ENCODE peak calls at places on chromosomes 13 and 19, in six cellular contexts. D, K, R, E, F and P are unnamed samples.
A peak's percentile ranks its signal among the peaks of the same experiment; 100 is the strongest.

GRCh38 chr19:3266792-3267469 is 42.5 kb downstream of the CELF5 start:
- DNase-seq in E (no peak), D (no peak), R (no peak), F (no peak), K (no peak), P (no peak)

GRCh38 chr13:28117689-28118377 is 17.5 kb upstream of the FLT3 start:
- DNase-seq in F (peak; percentile 59), R (peak; percentile 32), D (no peak), K (peak; percentile 63), E (no peak), P (no peak)

GRCh38 chr13:95530178-95530577 is 22.3 kb upstream of the CLDN10 start:
- DNase-seq in F (no peak), R (peak; percentile 60), K (no peak), E (no peak), D (peak; percentile 38), P (no peak)

GRCh38 chr13:95552539-95553270 is at the start of gene CLDN10:
- DNase-seq in R (peak; percentile 82), D (no peak), E (no peak), K (no peak), F (peak; percentile 19), P (no peak)

GRCh38 chr13:78192721-78193120 is 274.1 kb upstream of the EDNRB start:
- DNase-seq in K (no peak), R (no peak), D (no peak), E (no peak), F (no peak), P (no peak)

GRCh38 chr19:18439025-18439909 is 1.3 kb upstream of the ISYNA1 start:
- DNase-seq in E (no peak), R (peak; percentile 56), F (no peak), K (no peak), D (peak; percentile 72), P (no peak)

GRCh38 chr13:111040821-111041220 is 74.3 kb upstream of the ARHGEF7 start:
- DNase-seq in K (no peak), E (no peak), D (no peak), F (no peak), R (no peak), P (no peak)

GRCh38 chr13:64239372-64239771 is 2823.7 kb upstream of the PCDH20 start:
- DNase-seq in F (no peak), R (no peak), D (no peak), E (no peak), K (no peak), P (no peak)

GRCh38 chr19:11421607-11422098 is 2.5 kb upstream of the RGL3 start:
- DNase-seq in F (peak; percentile 76), D (no peak), K (peak; percentile 68), E (no peak), R (peak; percentile 48), P (no peak)

GRCh38 chr13:98401936-98402335 is 175.0 kb downstream of the STK24 start:
- DNase-seq in E (no peak), K (no peak), D (no peak), F (no peak), R (no peak), P (no peak)

GRCh38 chr19:18161691-18162039 is 8.7 kb downstream of the PIK3R2 start:
- DNase-seq in D (no peak), K (no peak), R (no peak), E (no peak), F (no peak), P (no peak)

GRCh38 chr19:1736280-1736679 is 17.0 kb upstream of the ONECUT3 start:
- DNase-seq in R (no peak), E (no peak), F (no peak), K (no peak), D (no peak), P (no peak)

GRCh38 chr13:50267917-50268316 is 252.7 kb downstream of the KCNRG start:
- DNase-seq in D (peak; percentile 22), R (no peak), F (no peak), K (no peak), E (no peak), P (no peak)

GRCh38 chr19:46634656-46635218 is 1.3 kb downstream of the GNG8 start:
- DNase-seq in D (no peak), K (no peak), F (no peak), R (no peak), E (no peak), P (no peak)

GRCh38 chr13:42119875-42120274 is 71.4 kb downstream of the DGKH start:
- DNase-seq in R (no peak), F (no peak), D (no peak), K (no peak), E (no peak), P (no peak)

GRCh38 chr13:44013666-44014291 is 134.1 kb downstream of the LACC1 start:
- DNase-seq in R (no peak), F (no peak), E (no peak), D (no peak), K (no peak), P (no peak)

GRCh38 chr13:33050161-33050560 is 33.9 kb downstream of the KL start:
- DNase-seq in F (no peak), R (no peak), E (no peak), D (no peak), K (no peak), P (no peak)

GRCh38 chr13:100933841-100934240 is 259.2 kb upstream of the TMTC4 start:
- DNase-seq in F (no peak), D (no peak), R (no peak), E (no peak), K (no peak), P (no peak)

GRCh38 chr13:21034602-21035190 is 26.7 kb downstream of the LATS2 start:
- DNase-seq in D (no peak), K (peak; percentile 56), R (no peak), E (no peak), F (no peak), P (no peak)
- H3K4me1 ChIP-seq in D (peaks cover 17% of the 10 kb centered on the region), K (no peaks in the 10 kb centered on the region), R (peaks cover 58% of the 10 kb centered on the region), E (peaks cover 45% of the 10 kb centered on the region), F (no peaks in the 10 kb centered on the region), P (peaks cover 6% of the 10 kb centered on the region)

GRCh38 chr13:39047560-39047959 is 9.3 kb downstream of the NHLRC3 start:
- DNase-seq in R (no peak), F (no peak), E (no peak), D (no peak), K (no peak), P (no peak)
- TF ChIP-seq CTCF in R (no peak), F (no peak), E (no peak), D (no peak), K (no peak), P (no peak)

DNA sequence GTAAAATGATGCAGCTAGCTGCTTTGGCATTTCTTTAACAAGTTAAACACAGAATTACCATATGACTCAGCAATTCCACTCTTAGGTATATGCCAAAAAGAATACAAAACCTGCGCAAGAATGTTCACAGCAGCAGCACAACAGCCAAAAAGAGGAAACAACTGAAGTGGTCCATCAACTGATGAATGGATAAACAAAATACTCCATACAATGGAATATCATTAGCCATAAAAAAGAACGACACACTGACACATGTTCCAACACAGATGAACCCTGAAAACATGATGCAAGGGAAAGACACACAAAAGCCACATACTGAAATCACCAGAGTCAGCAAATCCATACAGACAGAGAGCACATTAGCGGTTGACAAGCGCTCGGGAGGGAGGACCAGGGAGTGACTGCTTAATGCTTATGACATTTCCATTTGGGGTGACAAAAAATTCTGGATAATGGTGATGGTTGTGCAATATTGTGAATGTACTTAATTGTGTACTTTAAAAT is 3.0 kb downstream of the PCID2 start:
- DNase-seq in F (no peak), R (no peak), K (no peak), E (no peak), D (no peak), P (no peak)
- H3K4me1 ChIP-seq in F (peaks cover 5% of the 10 kb centered on the region), R (peaks cover 46% of the 10 kb centered on the region), K (no peaks in the 10 kb centered on the region), E (peaks cover 21% of the 10 kb centered on the region), D (peaks cover 54% of the 10 kb centered on the region), P (peaks cover 37% of the 10 kb centered on the region)

GRCh38 chr13:51934461-51935087 is 72.8 kb downstream of the CCDC70 start:
- DNase-seq in K (no peak), F (no peak), D (no peak), E (no peak), R (no peak), P (no peak)
- TF ChIP-seq CTCF in K (no peak), F (no peak), D (no peak), E (no peak), R (no peak), P (no peak)

DNA sequence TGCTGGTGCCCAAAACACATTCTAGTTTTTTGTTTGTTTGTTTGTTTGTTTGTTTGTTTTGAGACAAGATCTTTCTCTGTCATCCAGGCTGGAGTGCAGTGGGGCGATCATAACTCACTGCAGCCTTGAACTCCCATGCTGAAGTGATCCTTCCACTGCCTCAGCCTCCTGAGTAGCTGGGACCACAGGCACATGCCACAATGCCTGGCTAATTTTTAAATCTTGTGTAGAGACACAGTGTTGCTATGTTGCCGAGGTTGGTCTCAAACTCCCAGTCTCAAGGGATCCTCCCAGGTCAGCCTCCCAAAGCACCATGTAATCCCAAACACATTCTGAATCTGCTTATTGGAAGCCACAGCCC is 15.8 kb downstream of the PLA2G4C start:
- DNase-seq in E (no peak), R (no peak), D (no peak), K (no peak), F (no peak), P (no peak)
- H3K4me1 ChIP-seq in E (no peaks in the 10 kb centered on the region), R (peaks cover 7% of the 10 kb centered on the region), D (no peaks in the 10 kb centered on the region), K (no peaks in the 10 kb centered on the region), F (no peaks in the 10 kb centered on the region), P (no peaks in the 10 kb centered on the region)